ENCODE peak calls at places on chromosomes 13 and 19, in five cellular contexts. X is thoracic aorta; H is fibroblast of lung; R is CD8-positive, alpha-beta T cell; M is GM23338. G is an unnamed sample.
A peak's percentile ranks its signal among the peaks of the same experiment; 100 is the strongest.

GRCh38 chr13:56864451-56864850 is 276.3 kb upstream of the PRR20A start:
- DNase-seq in M (no peak), H (no peak), R (no peak), X (no peak), G (no peak)

GRCh38 chr19:48830088-48830487 is 6.2 kb downstream of the HSD17B14 start:
- DNase-seq in M (no peak), X (no peak), H (no peak), R (no peak), G (no peak)

GRCh38 chr19:53873451-53874383 is 6.0 kb downstream of the MYADM start:
- DNase-seq in M (no peak), H (no peak), X (no peak), R (no peak), G (no peak)

GRCh38 chr13:110249326-110249725 is 57.6 kb downstream of the COL4A1 start:
- DNase-seq in H (no peak), M (no peak), X (no peak), R (no peak), G (no peak)

GRCh38 chr13:25217023-25217909 is 45.2 kb upstream of the AMER2 start:
- DNase-seq in M (no peak), X (no peak), R (no peak), H (peak; percentile 28), G (peak; percentile 9)

GRCh38 chr13:56924401-56924800 is 216.3 kb upstream of the PRR20A start:
- DNase-seq in H (no peak), X (no peak), R (no peak), M (no peak), G (no peak)

GRCh38 chr19:49390978-49391304 is 2.9 kb downstream of the KASH5 start:
- DNase-seq in H (no peak), R (no peak), X (no peak), M (no peak), G (no peak)

GRCh38 chr13:47288546-47288945 is 391.7 kb upstream of the HTR2A start:
- DNase-seq in X (no peak), R (no peak), M (no peak), H (no peak), G (peak; percentile 48)

GRCh38 chr19:38993271-38993670 is 17.7 kb upstream of the FBXO17 start:
- DNase-seq in R (no peak), X (no peak), H (no peak), M (no peak), G (no peak)

GRCh38 chr13:110418944-110419343 is 111.9 kb downstream of the COL4A2 start:
- DNase-seq in R (no peak), M (no peak), X (no peak), H (no peak), G (no peak)

GRCh38 chr13:77429320-77430142 is 102.6 kb upstream of the MYCBP2 start:
- DNase-seq in X (no peak), R (no peak), M (no peak), H (no peak), G (peak; percentile 68)

GRCh38 chr19:19110410-19111137 is 27.7 kb downstream of the TMEM161A start:
- DNase-seq in R (no peak), M (peak; percentile 87), X (no peak), H (no peak), G (no peak)

GRCh38 chr19:31930401-31930800 is 415.0 kb upstream of the ZNF507 start:
- DNase-seq in R (no peak), H (no peak), X (no peak), M (no peak), G (no peak)

GRCh38 chr19:58040751-58041525 is 7.1 kb downstream of the ZSCAN1 start:
- DNase-seq in X (no peak), H (no peak), M (no peak), R (no peak), G (no peak)

GRCh38 chr13:53201454-53202225 is 173.0 kb downstream of the OLFM4 start:
- DNase-seq in X (no peak), H (no peak), M (peak; percentile 65), R (no peak), G (no peak)

GRCh38 chr13:22198001-22198400 is 527.1 kb downstream of the FGF9 start:
- DNase-seq in R (no peak), H (no peak), X (no peak), M (no peak), G (no peak)
- H3K4me3 ChIP-seq in R (no peak overlapping the region), H (no peak overlapping the region), X (peak overlapping the region; percentile 33), M (no peak overlapping the region), G (no peak overlapping the region)

DNA sequence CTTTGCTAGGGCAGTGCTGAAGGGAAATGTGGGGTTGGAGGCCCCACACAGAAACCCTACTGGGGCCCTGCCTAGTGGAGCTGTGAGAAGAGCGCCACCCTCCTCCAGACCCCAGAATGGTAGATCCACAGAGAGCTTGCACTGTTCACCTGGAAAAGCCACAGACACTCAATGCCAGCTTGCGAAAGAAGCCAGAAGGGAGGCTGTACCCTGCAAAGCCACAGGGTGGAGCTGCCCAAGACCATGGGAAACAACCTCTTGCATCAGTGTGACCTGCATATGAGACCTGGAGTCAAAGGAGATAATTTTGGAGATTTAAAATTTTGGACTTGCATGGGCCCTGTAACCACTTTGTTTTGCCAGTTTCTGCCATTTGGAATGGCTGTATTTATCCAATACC is 615.4 kb upstream of the MIR17HG start:
- DNase-seq in M (peak; percentile 57), R (no peak), X (no peak), H (no peak), G (no peak)
- TF ChIP-seq CTCF in M (peak; percentile 57), R (no peak), X (no peak), H (no peak), G (peak; percentile 9)

DNA sequence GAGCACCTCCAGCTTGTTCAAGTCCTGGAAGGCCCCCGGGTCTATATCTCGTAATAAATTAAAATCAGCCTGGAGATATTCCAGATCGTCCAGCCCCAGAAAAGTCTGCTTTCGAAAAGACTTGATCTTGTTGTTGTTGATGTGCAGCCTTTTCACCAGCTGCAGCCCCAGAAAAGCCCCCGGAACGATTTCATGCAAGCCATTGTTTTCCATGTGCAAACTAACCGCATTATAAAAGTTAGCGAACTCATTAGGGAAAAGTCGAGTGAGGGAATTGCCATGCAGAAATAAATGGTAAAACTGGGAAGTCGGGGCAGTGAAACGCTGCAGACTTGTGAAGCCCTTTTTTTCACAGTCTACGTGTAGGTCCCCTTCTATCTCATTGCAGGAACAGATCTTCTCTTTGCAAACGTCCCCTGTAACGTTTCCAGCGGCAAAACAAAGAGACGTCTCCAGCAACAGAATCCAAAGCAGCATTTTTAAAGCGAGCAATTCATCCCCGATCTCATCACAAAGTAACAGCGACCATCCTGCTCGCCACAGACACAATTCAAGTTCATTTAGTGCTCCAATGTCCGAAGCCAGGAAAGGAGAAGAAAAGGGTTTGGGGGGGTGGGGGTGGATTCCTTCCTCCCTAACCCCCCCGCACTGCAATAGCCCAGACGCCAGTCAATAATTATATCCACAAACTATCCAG is 1.1 kb downstream of the SLITRK1 start:
- DNase-seq in R (no peak), H (no peak), M (peak; percentile 10), X (no peak), G (no peak)
- H3K4me3 ChIP-seq in R (no peak overlapping the region), H (no peak overlapping the region), M (peak overlapping the region; percentile 53), X (peak overlapping the region; percentile 66), G (peak overlapping the region; percentile 37)

DNA sequence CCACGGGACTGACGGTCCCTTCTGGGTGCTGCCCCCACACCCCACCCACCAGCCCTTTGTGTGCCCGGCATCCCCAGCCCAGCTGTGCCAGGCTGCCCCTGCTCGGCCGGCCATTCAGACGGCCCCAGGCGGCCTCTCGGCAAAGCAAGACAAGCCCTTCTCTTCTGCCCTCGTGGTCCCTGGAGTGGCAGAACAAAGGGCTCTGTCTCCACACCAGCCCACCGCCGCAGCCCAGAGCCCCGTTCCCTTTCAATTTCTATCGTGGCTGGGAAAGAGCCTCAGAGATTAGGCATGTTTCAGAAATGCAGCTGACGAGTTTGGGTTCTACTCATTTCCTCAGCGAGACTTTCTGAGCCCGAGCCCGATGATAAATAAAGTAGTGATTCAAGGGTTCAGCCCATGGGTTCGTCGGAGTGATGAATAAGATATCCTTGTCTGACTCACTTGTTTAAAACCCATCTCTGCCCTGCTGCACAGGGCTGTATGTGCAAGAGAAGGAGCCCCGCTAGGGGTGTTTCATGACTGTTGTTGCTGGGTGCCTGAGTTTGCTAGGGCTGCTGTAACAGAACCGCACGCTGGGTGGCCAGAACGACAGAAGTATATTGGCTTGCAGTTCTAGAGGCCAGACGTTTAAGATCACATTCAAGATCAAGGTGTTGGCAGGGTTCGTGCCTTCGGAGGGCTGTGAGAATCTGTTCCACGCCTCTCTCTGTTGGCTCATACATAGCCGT is 4.3 kb downstream of the MYO9B start:
- DNase-seq in M (no peak), R (peak; percentile 74), X (peak; percentile 82), H (peak; percentile 99), G (peak; percentile 99)
- TF ChIP-seq CTCF in M (no peak), R (peak; percentile 20), X (peak; percentile 78), H (peak; percentile 68), G (peak; percentile 76)

DNA sequence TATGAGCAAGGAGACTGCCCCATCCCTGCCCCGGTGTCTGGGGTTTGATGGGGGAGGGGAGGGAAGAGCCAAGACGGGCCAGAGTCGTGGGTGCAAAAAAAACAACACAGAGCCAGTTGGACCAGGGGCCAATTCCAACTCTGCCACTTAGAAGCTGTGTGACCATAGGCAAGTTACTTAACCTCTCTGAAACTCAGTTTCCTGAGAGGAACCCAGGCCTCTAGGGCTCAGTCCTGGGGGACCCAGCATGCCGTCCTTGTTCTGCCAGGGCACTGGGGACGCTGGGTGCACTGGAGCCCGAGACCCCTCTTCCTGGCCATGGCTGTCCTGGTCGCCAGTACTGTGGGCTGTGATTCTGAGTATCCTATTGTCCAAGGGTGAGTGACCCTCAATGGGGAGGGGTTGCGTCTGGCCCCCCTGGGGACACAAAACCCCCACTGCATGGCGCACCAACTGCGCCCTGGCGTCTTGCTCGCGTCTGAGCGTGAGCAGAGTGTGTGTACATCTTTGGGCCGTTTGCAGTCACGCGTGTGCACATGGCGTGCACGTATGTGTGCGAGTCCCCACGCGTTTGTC is 24.6 kb downstream of the CLEC4M start:
- DNase-seq in X (no peak), M (no peak), R (no peak), H (no peak), G (no peak)
- H3K4me3 ChIP-seq in X (peak overlapping the region; percentile 21), M (peak overlapping the region; percentile 75), R (no peak overlapping the region), H (no peak overlapping the region), G (no peak overlapping the region)

G was measured in astrocyte of the spinal cord.